ENCODE peak calls at places on chromosomes 1 and 21, in five cellular contexts. Y is lung, N is fibroblast of lung, O is body of pancreas, P is tibial nerve. C is an unnamed sample. For H3K4me1, the result is how much of the 10 kb centered on the place peaks cover.

GRCh38 chr1:45543599-45544417 is 6.8 kb upstream of the AKR1A1 start:
- DNase-seq in Y (peak), N (peak), O (peak), P (no peak), C (peak)

GRCh38 chr1:184789899-184790298 is 35.2 kb upstream of the EDEM3 start:
- DNase-seq in Y (no peak), N (no peak), O (no peak), P (no peak), C (no peak)

GRCh38 chr1:24526940-24527542 is 24.4 kb downstream of the RCAN3 start:
- DNase-seq in Y (no peak), N (no peak), O (peak), P (no peak), C (no peak)

GRCh38 chr1:233993651-233994050 is 89.2 kb downstream of the SLC35F3 start:
- DNase-seq in Y (no peak), N (peak), O (peak), P (no peak), C (no peak)

GRCh38 chr21:17793675-17794123 is 25.5 kb downstream of the C21orf91 start:
- DNase-seq in Y (no peak), N (peak), O (no peak), P (no peak), C (no peak)

GRCh38 chr1:53678046-53678445 is 60.9 kb downstream of the GLIS1 start:
- DNase-seq in Y (no peak), N (no peak), O (no peak), P (no peak), C (no peak)

GRCh38 chr1:28246427-28246832 is 10.5 kb downstream of the ATP5IF1 start:
- DNase-seq in Y (no peak), N (no peak), O (no peak), P (no peak), C (no peak)

GRCh38 chr1:115173151-115173550 is 83.8 kb upstream of the TSPAN2 start:
- DNase-seq in Y (no peak), N (no peak), O (no peak), P (no peak), C (no peak)

GRCh38 chr1:89352421-89352820 is 11.4 kb upstream of the GBP6 start:
- DNase-seq in Y (no peak), N (no peak), O (no peak), P (no peak), C (no peak)

GRCh38 chr1:44660176-44660575 is 14.1 kb downstream of the TMEM53 start:
- DNase-seq in Y (no peak), N (no peak), O (peak), P (no peak), C (no peak)

DNA sequence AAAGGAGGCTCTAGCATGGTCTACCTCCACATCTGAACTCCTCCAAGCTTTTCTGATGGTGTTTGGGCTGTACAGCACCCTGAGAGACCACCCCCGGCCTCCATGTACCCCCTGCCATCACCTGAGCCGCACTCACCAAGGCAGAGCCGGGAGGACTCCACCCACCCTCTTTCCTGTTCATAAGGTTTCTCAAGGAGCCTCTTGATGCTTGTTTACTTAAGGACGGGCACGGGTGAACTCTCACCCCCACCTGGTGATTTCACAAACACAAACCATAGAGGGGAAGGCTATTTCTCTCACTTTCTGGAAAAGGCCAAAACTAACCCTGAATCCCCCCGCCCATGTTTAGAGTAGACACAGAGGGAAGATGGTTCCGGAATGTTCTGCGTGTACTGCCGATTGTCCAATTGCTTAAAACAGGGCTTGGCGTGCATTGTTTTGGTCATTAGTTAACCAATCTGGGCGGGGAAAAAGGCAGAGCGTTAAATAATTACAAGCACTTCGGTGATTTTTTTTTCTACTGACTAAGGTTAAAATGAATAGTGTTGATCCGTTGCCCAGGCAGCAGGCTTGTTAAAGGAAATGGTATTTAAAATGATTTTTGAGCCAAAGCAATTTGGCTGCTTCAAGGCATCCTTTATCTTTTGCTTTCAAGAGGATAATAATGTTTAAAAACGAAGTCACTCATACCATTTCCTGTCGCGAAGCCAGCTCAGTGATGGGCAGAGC is 279.8 kb upstream of the VAMP3 start:
- DNase-seq in Y (peak), N (peak), O (peak), P (no peak), C (no peak)
- H3K4me3 ChIP-seq in Y (no peak), N (no peak), O (no peak), P (no peak), C (no peak)

GRCh38 chr21:28142692-28143091 is 850.0 kb downstream of the LTN1 start:
- DNase-seq in Y (no peak), N (peak), O (no peak), P (no peak), C (no peak)

GRCh38 chr21:28144089-28144488 is 848.6 kb downstream of the LTN1 start:
- DNase-seq in Y (no peak), N (no peak), O (no peak), P (no peak), C (no peak)

GRCh38 chr21:28150021-28150420 is 842.7 kb downstream of the LTN1 start:
- DNase-seq in Y (no peak), N (no peak), O (no peak), P (no peak), C (no peak)

GRCh38 chr21:28148400-28149064 is 844.1 kb downstream of the LTN1 start:
- DNase-seq in Y (no peak), N (peak), O (peak), P (no peak), C (no peak)

GRCh38 chr21:28144653-28145052 is 848.0 kb downstream of the LTN1 start:
- DNase-seq in Y (no peak), N (no peak), O (no peak), P (no peak), C (no peak)
- H3K4me1 ChIP-seq in Y (under half), N (under half), O (under half), P (under half), C (under half)

GRCh38 chr1:214658175-214658574 is 55.2 kb downstream of the CENPF start:
- DNase-seq in Y (no peak), N (no peak), O (no peak), P (no peak), C (no peak)

GRCh38 chr1:214662386-214662785 is 59.4 kb downstream of the CENPF start:
- DNase-seq in Y (no peak), N (no peak), O (no peak), P (no peak), C (no peak)

GRCh38 chr1:214660190-214660589 is 57.2 kb downstream of the CENPF start:
- DNase-seq in Y (no peak), N (no peak), O (no peak), P (no peak), C (no peak)

GRCh38 chr1:214658785-214659184 is 55.8 kb downstream of the CENPF start:
- DNase-seq in Y (no peak), N (peak), O (peak), P (no peak), C (no peak)

DNA sequence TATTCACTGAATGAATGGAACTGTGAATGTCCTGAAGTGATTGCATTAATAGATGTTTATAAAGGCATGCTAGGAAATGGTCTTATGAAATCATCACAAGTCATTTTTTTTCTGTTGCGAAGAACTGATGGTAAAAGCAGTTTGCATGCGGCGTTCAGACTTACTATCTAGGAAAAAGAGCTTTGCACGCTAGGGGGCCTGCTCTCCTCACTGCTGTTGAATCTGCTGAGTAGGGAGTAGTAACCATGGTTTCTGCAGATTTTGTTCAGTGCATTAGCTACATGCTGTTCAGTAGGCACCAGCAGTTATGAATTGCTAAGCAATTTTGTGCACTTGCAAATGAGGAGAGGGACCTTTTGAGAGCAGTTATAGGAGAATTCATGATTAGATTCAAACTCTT is 57.9 kb downstream of the CENPF start:
- DNase-seq in Y (no peak), N (peak), O (peak), P (peak), C (no peak)
- TF ChIP-seq CTCF in Y (no peak), N (peak), O (peak), P (peak), C (no peak)

GRCh38 chr1:77281491-77282186 is at the start of gene AK5:
- DNase-seq in Y (no peak), N (peak), O (peak), P (no peak), C (no peak)

GRCh38 chr1:77280962-77281361 is 857 bp upstream of the AK5 start:
- DNase-seq in Y (no peak), N (no peak), O (no peak), P (no peak), C (no peak)

GRCh38 chr1:77283701-77284425 is 2.0 kb downstream of the AK5 start:
- DNase-seq in Y (no peak), N (no peak), O (no peak), P (no peak), C (no peak)

GRCh38 chr1:77282187-77282865 is 507 bp downstream of the AK5 start:
- DNase-seq in Y (no peak), N (peak), O (peak), P (no peak), C (no peak)

DNA sequence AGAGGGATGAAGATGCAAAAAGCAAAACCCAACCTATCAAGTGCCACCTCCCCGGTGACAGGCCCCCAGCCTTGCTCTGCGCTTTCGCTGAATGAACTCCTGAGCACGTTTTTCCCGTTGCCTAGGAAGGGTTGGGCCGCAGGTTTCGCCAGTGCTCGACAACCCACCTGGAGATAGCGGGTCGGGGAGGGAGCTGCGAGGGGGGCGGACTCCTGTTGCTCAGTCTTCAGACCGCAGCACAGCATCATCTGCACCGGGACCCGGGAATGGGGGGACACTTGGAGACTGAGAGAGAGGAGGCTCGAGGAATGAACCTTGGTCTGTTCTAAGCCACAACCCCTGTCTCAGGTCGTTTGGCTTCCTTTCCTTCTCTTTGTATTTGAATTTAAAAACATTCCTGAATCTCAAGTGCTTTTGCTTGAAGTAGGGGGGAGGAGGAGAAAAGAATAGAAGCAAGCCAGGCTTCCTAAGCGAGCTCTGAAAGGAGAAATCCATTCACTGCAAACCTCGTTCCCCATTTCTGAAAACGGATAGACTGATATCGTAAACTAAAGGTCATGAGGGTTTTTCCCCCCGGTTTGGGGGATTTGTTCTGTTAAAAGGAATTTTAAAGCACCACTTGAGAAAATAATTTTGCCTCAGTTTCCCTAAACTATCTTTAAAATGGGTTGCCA is 1.2 kb downstream of the AK5 start:
- DNase-seq in Y (no peak), N (peak), O (peak), P (no peak), C (no peak)
- H3K4me3 ChIP-seq in Y (no peak), N (peak), O (no peak), P (peak), C (peak)

C was measured in tibial artery.